ENCODE peak calls at places on chromosomes 6 and 20, in six cellular contexts. H, G, B, F, D and Z are unnamed samples.

GRCh38 chr6:83417880-83418663 is 12.8 kb downstream of the ME1 start:
- DNase-seq in B (no peak), F (peak; percentile 67), H (no peak), G (peak; percentile 71), D (peak; percentile 37), Z (no peak)

GRCh38 chr6:133544419-133544818 is 303.3 kb downstream of the EYA4 start:
- DNase-seq in D (no peak), F (no peak), G (no peak), H (no peak), B (no peak), Z (no peak)

GRCh38 chr20:10369723-10370090 is 64.3 kb downstream of the MKKS start:
- DNase-seq in H (no peak), F (peak; percentile 79), D (no peak), G (peak; percentile 24), B (no peak), Z (no peak)

GRCh38 chr6:130679684-130680083 is 147.5 kb upstream of the SMLR1 start:
- DNase-seq in B (no peak), H (no peak), F (no peak), D (no peak), G (peak; percentile 15), Z (no peak)

GRCh38 chr20:57711826-57712225 is 2.0 kb upstream of the PMEPA1 start:
- DNase-seq in D (no peak), B (no peak), G (no peak), H (no peak), F (no peak), Z (no peak)

GRCh38 chr6:4973972-4974885 is 29.6 kb downstream of the RPP40 start:
- DNase-seq in F (peak; percentile 34), B (peak; percentile 28), H (peak; percentile 50), D (peak; percentile 20), G (peak; percentile 39), Z (peak; percentile 85)

GRCh38 chr6:150600302-150601017 is 775 bp downstream of the PLEKHG1 start:
- DNase-seq in F (peak; percentile 75), H (peak; percentile 63), B (peak; percentile 73), D (peak; percentile 3), G (peak; percentile 38), Z (no peak)

GRCh38 chr20:32521780-32522524 is 63.2 kb downstream of the NOL4L start:
- DNase-seq in D (no peak), F (peak; percentile 74), G (peak; percentile 58), B (peak; percentile 68), H (peak; percentile 69), Z (no peak)

GRCh38 chr20:20552076-20552475 is 160.4 kb downstream of the RALGAPA2 start:
- DNase-seq in F (no peak), G (no peak), D (no peak), B (no peak), H (no peak), Z (no peak)

GRCh38 chr6:24897186-24897585 is 38.6 kb downstream of the RIPOR2 start:
- DNase-seq in B (no peak), D (no peak), H (no peak), F (no peak), G (no peak), Z (no peak)

DNA sequence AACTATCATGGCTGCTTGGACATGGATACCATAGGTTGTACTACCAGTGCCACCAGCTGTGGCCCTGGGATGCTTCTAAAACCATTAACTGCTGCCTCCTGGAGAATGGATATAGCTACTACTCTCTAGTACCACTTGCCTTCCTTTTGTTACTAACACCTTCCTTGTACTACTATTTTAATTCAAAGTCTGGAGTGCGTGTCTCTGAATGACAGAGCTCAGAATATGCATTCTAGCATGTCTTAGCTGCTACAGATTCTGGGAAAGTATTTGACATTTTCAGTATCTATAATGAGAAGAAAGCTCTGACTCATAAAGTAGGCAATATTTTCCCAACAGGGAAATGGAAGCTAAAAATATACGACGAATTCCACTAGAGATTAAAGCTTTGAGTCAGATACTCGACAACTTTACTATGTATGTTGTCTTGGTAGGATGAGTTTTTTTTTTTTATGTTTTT is 112.3 kb downstream of the PFDN4 start:
- DNase-seq in D (no peak), H (no peak), F (no peak), G (no peak), B (no peak), Z (no peak)
- TF ChIP-seq CTCF in D (no peak), H (no peak), F (peak; percentile 21), G (no peak), B (no peak), Z (no peak)

DNA sequence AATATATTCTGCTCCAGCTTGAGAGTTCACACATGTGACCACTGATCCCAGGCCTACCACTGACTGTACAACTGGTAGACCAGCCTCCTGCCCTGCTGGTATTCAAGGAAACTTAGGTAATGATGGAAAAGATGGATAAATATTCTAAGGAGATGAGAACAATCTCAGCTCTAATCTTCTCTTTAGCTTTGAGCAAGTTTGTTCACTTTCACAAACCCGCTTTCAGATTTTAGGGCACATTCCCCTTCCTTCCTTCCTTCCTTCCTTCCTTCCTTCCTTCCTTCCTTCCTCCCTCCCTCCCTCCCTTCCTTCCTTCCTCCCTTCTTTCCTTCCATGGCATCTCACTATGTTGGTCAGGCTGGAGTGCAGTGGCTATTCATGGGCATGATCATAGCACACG is 88.2 kb upstream of the PHACTR1 start:
- DNase-seq in B (no peak), D (no peak), H (no peak), F (no peak), G (no peak), Z (no peak)
- TF ChIP-seq CTCF in B (no peak), D (no peak), H (no peak), F (no peak), G (no peak), Z (no peak)

GRCh38 chr6:85383042-85383441 is 66.8 kb upstream of the NT5E start:
- DNase-seq in G (no peak), D (no peak), F (no peak), B (no peak), H (no peak), Z (no peak)

GRCh38 chr6:85385636-85386315 is 64.1 kb upstream of the NT5E start:
- DNase-seq in D (no peak), F (no peak), G (no peak), B (no peak), H (no peak), Z (no peak)

GRCh38 chr6:85388531-85388930 is 61.4 kb upstream of the NT5E start:
- DNase-seq in G (no peak), F (no peak), H (no peak), B (no peak), D (no peak), Z (no peak)

GRCh38 chr6:85382541-85382940 is 67.3 kb upstream of the NT5E start:
- DNase-seq in F (no peak), H (no peak), D (no peak), G (no peak), B (no peak), Z (no peak)
- TF ChIP-seq CTCF in F (no peak), H (no peak), D (no peak), G (no peak), B (no peak), Z (no peak)

DNA sequence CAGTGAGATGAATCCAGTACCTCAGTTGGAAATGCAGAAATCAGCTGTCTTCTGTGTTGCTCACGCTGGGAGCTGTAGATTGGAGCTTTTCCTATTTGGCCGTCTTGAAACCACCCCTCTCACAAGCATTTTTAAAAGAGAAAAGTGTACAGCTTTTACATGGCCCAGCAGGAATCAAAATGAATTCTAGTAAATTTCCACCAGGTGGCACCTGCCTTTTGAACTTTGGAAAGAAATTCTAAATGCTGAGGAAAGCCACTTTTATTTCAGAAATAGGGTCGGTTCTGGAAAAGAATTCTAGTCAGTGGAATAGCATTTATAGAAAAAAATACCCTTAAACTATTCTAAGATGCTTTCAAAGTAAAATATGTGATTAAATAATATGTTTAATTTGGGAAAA is 647.8 kb downstream of the CD109 start:
- DNase-seq in B (no peak), F (peak; percentile 47), H (no peak), G (no peak), D (no peak), Z (no peak)
- TF ChIP-seq CTCF in B (no peak), F (peak; percentile 59), H (no peak), G (no peak), D (peak; percentile 47), Z (peak; percentile 48)

DNA sequence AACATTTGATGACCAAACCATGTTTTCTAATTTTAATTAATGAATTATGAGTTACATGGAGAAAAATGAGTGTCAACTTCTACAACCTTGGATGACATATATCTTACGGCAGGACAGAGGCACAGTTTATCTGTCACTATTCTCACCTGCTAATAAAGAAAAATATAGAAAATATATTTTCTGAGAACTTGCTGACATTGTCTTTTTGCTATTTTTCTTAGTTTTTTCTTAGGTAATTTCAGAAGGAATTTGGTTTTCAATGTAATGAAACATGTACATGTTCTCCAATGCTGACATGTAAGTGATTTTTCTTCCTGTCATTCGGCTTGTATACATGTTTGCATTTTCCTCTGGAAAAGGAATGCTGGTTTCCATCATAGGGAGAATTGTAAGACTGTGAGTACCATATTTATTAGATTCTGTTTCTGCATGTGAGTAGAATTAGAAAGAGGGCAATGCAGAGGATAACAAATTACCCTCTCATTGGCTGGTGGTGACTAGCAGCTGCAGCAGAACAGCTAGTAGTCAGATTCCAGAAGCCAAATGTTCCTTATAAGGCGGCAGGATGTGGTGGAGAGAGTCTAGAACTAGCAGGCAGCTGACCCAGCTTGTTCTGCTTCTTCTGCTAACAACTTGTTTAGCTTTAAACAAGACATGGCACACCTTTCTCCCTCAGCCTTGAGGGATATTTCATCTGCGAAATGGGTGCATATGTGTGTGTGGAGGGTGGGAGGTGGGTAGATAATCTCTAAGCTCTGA is 132.8 kb upstream of the SPACA1 start:
- DNase-seq in G (no peak), H (no peak), F (peak; percentile 3), D (no peak), B (no peak), Z (no peak)
- TF ChIP-seq CTCF in G (no peak), H (no peak), F (no peak), D (no peak), B (no peak), Z (no peak)

GRCh38 chr20:39268566-39268965 is 306.4 kb downstream of the DHX35 start:
- DNase-seq in D (no peak), H (no peak), F (no peak), G (no peak), B (no peak), Z (no peak)
- TF ChIP-seq CTCF in D (no peak), H (no peak), F (no peak), G (no peak), B (no peak), Z (no peak)

GRCh38 chr20:61173267-61173666 is 78.8 kb upstream of the CDH4 start:
- DNase-seq in D (no peak), G (no peak), H (no peak), F (no peak), B (no peak), Z (no peak)
- TF ChIP-seq CTCF in D (no peak), G (no peak), H (no peak), F (no peak), B (no peak), Z (no peak)

DNA sequence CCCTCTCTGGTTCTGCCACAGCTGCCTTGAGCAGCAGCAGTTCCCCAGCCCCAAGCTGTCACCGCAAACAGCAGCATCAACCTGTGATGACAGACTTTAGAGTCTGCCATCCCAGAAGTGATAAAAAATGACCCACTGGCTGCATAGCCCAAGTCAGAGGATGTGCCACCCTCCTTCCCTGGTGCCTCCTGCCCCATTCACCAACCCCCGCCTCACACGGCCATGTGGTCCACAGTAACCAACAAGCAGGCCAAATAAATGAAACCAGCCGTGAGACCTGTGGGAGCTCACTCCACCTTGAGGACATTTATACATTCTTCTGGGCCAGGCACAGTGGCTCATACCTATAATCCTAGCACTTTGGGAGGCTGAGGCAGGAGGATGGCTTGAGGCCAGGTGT is 98.2 kb downstream of the PRND start:
- DNase-seq in F (no peak), H (no peak), D (no peak), G (no peak), B (no peak), Z (no peak)
- TF ChIP-seq CTCF in F (no peak), H (no peak), D (no peak), G (no peak), B (no peak), Z (no peak)